ENCODE peak calls at places on chromosome 6, in ten cellular contexts. H, J, B, Q, F, Z, S, I, L and T are unnamed samples.

GRCh38 chr6:49979584-49979983 is 10.2 kb upstream of the DEFB113 start:
- DNase-seq in B (no peak), H (no peak), S (no peak), Q (no peak), J (no peak), I (no peak), F (no peak), L (no peak), Z (no peak), T (peak; percentile 21)

GRCh38 chr6:46129301-46129633 is 522 bp upstream of the ENPP4 start:
- DNase-seq in S (no peak), H (no peak), B (no peak), I (no peak), L (no peak), F (no peak), Z (no peak), Q (no peak), J (no peak), T (no peak)

GRCh38 chr6:56766806-56767178 is 124.1 kb upstream of the DST start:
- DNase-seq in Z (no peak), I (no peak), F (no peak), L (no peak), H (no peak), S (no peak), B (no peak), Q (no peak), J (peak; percentile 43), T (peak; percentile 77)

GRCh38 chr6:52566853-52567279 is 10.0 kb downstream of the TRAM2 start:
- DNase-seq in I (peak; percentile 42), H (no peak), F (no peak), L (no peak), S (no peak), Z (no peak), J (peak; percentile 86), Q (no peak), B (peak; percentile 36), T (no peak)

GRCh38 chr6:117440558-117441525 is 15.1 kb upstream of the ROS1 start:
- DNase-seq in H (no peak), J (peak; percentile 76), L (no peak), F (no peak), B (no peak), S (no peak), Q (no peak), Z (no peak), I (no peak), T (no peak)

GRCh38 chr6:27096834-27097511 is 150.5 kb upstream of the PRSS16 start:
- DNase-seq in J (peak; percentile 70), I (peak; percentile 55), B (peak; percentile 77), F (no peak), H (peak; percentile 61), Z (peak; percentile 15), S (no peak), Q (no peak), L (peak; percentile 28), T (peak; percentile 65)

GRCh38 chr6:134295953-134296553 is 21.9 kb downstream of the SGK1 start:
- DNase-seq in F (no peak), H (no peak), B (peak; percentile 78), J (peak; percentile 99), Q (no peak), I (peak; percentile 64), L (no peak), Z (no peak), S (no peak), T (no peak)

GRCh38 chr6:148200302-148200701 is 142.3 kb upstream of the SASH1 start:
- DNase-seq in Q (no peak), L (no peak), F (no peak), I (peak; percentile 67), B (no peak), S (no peak), Z (peak; percentile 27), J (no peak), H (no peak), T (no peak)

GRCh38 chr6:75090574-75090973 is 115.3 kb downstream of the COL12A1 start:
- DNase-seq in B (peak; percentile 30), H (no peak), S (no peak), I (peak; percentile 19), J (no peak), F (no peak), L (no peak), Z (no peak), Q (no peak), T (no peak)

GRCh38 chr6:75089921-75090320 is 115.9 kb downstream of the COL12A1 start:
- DNase-seq in I (no peak), Z (no peak), F (no peak), H (peak; percentile 54), J (no peak), Q (no peak), B (no peak), S (no peak), L (no peak), T (no peak)

GRCh38 chr6:75096986-75097385 is 108.9 kb downstream of the COL12A1 start:
- DNase-seq in B (no peak), Z (no peak), F (no peak), S (no peak), H (no peak), I (no peak), Q (no peak), L (no peak), J (no peak), T (no peak)

GRCh38 chr6:75098709-75099108 is 107.1 kb downstream of the COL12A1 start:
- DNase-seq in Q (peak; percentile 59), J (peak; percentile 96), I (peak; percentile 72), L (no peak), S (no peak), Z (peak; percentile 28), B (peak; percentile 79), H (peak; percentile 81), F (peak; percentile 53), T (no peak)

GRCh38 chr6:75094614-75095321 is 111.1 kb downstream of the COL12A1 start:
- DNase-seq in H (no peak), Q (no peak), I (no peak), S (no peak), B (peak; percentile 50), Z (no peak), F (no peak), J (peak; percentile 87), L (no peak), T (no peak)
- H3K36me3 ChIP-seq in H (no peaks in the 10 kb centered on the region), Q (no peaks in the 10 kb centered on the region), I (no peaks in the 10 kb centered on the region), S (no peaks in the 10 kb centered on the region), B (no peaks in the 10 kb centered on the region), Z (no peaks in the 10 kb centered on the region), F (no peaks in the 10 kb centered on the region), J (no peaks in the 10 kb centered on the region), L (no peaks in the 10 kb centered on the region), T (no peaks in the 10 kb centered on the region)

GRCh38 chr6:5303711-5304110 is 42.4 kb downstream of the FARS2 start:
- DNase-seq in Z (no peak), Q (no peak), F (no peak), J (no peak), S (no peak), H (no peak), I (no peak), L (no peak), B (no peak), T (no peak)

GRCh38 chr6:5300206-5300764 is 39.0 kb downstream of the FARS2 start:
- DNase-seq in L (no peak), S (no peak), H (no peak), J (no peak), Q (no peak), F (no peak), Z (no peak), I (no peak), B (no peak), T (no peak)

GRCh38 chr6:5302220-5302946 is 41.1 kb downstream of the FARS2 start:
- DNase-seq in S (no peak), I (no peak), F (no peak), B (no peak), H (no peak), Q (no peak), L (no peak), Z (no peak), J (no peak), T (peak; percentile 83)

GRCh38 chr6:5305968-5306626 is 44.8 kb downstream of the FARS2 start:
- DNase-seq in S (no peak), J (no peak), F (no peak), H (no peak), L (no peak), I (no peak), B (peak; percentile 12), Q (no peak), Z (no peak), T (no peak)

GRCh38 chr6:5302995-5303622 is 41.8 kb downstream of the FARS2 start:
- DNase-seq in S (peak; percentile 25), Z (peak; percentile 22), B (peak; percentile 80), H (no peak), L (peak; percentile 53), J (peak; percentile 27), F (peak; percentile 24), Q (no peak), I (peak; percentile 79), T (peak; percentile 61)
- TF ChIP-seq CTCF in S (peak; percentile 51), Z (peak; percentile 63), B (peak; percentile 55), H (peak; percentile 67), L (peak; percentile 55), J (peak; percentile 42), F (peak; percentile 68), Q (no peak), I (peak; percentile 63), T (peak; percentile 85)

GRCh38 chr6:87407896-87408720 is at the start of gene CFAP206:
- DNase-seq in L (peak; percentile 96), Z (peak; percentile 82), Q (peak; percentile 50), F (peak; percentile 75), J (peak; percentile 92), S (peak; percentile 66), H (peak; percentile 92), I (peak; percentile 87), B (peak; percentile 92), T (peak; percentile 88)

GRCh38 chr6:87401832-87402231 is 5.9 kb upstream of the CFAP206 start:
- DNase-seq in S (no peak), J (no peak), B (no peak), I (no peak), L (no peak), Q (no peak), H (no peak), F (no peak), Z (no peak), T (no peak)

GRCh38 chr6:87408721-87409155 is 966 bp downstream of the CFAP206 start:
- DNase-seq in Q (no peak), H (no peak), B (no peak), Z (no peak), F (no peak), L (no peak), J (no peak), I (no peak), S (no peak), T (no peak)

DNA sequence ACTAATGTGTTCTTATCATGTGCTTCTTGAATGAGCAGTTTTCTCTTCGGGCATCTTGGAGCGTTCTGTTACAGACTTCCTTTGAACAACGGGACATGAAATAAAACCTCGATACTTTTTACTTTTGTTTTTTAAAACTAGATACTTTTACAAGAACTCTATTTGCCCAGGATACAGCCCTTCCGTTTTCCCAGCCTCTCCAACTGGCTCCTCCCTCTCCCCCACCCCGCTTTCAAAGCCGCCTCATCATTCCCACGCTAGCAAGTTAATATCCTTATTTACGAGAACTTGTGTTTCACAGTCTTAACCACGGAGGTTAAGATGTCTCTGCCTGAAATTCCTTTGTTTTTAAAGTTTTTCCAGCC is 259 bp upstream of the CFAP206 start:
- DNase-seq in Q (no peak), L (no peak), I (no peak), H (no peak), B (peak; percentile 64), F (no peak), J (peak; percentile 57), Z (no peak), S (peak; percentile 1), T (no peak)
- H3K36me3 ChIP-seq in Q (no peaks in the 10 kb centered on the region), L (no peaks in the 10 kb centered on the region), I (no peaks in the 10 kb centered on the region), H (no peaks in the 10 kb centered on the region), B (no peaks in the 10 kb centered on the region), F (no peaks in the 10 kb centered on the region), J (no peaks in the 10 kb centered on the region), Z (no peaks in the 10 kb centered on the region), S (no peaks in the 10 kb centered on the region), T (no peaks in the 10 kb centered on the region)

GRCh38 chr6:47309326-47310130 is at the start of gene TNFRSF21:
- DNase-seq in Z (peak; percentile 90), Q (peak; percentile 75), J (peak; percentile 92), B (peak; percentile 96), L (peak; percentile 96), I (peak; percentile 95), H (peak; percentile 97), S (peak; percentile 58), F (peak; percentile 91), T (peak; percentile 85)

GRCh38 chr6:47307362-47308222 is 2.1 kb downstream of the TNFRSF21 start:
- DNase-seq in F (no peak), I (no peak), H (no peak), B (no peak), L (no peak), Q (no peak), S (no peak), Z (no peak), J (no peak), T (no peak)

GRCh38 chr6:47308223-47308567 is 1.5 kb downstream of the TNFRSF21 start:
- DNase-seq in L (peak; percentile 51), H (no peak), Q (no peak), F (no peak), B (no peak), Z (no peak), J (peak; percentile 24), S (no peak), I (no peak), T (no peak)

GRCh38 chr6:47308674-47309325 is 905 bp downstream of the TNFRSF21 start:
- DNase-seq in I (peak; percentile 24), H (peak; percentile 83), B (peak; percentile 44), J (peak; percentile 27), Q (no peak), F (peak; percentile 32), S (no peak), L (peak; percentile 70), Z (peak; percentile 33), T (peak; percentile 37)

GRCh38 chr6:47310131-47310480 is 401 bp upstream of the TNFRSF21 start:
- DNase-seq in Z (no peak), S (no peak), H (no peak), F (no peak), J (no peak), B (no peak), I (no peak), Q (no peak), L (no peak), T (no peak)
- TF ChIP-seq CTCF in Z (no peak), S (no peak), H (no peak), F (peak; percentile 24), J (no peak), B (no peak), I (no peak), Q (no peak), L (no peak), T (no peak)